ENCODE peak calls at places on chromosomes 11 and 22, in seven cellular contexts. L, U, X, H, W, F and G are unnamed samples.

GRCh38 chr11:1856306-1857005 is 3.6 kb downstream of the LSP1 start:
- DNase-seq in L (no peak), U (no peak), X (no peak), H (no peak), W (no peak), F (no peak), G (no peak)

GRCh38 chr22:27100789-27101188 is 443.4 kb downstream of the MIAT start:
- DNase-seq in L (peak; percentile 45), U (peak; percentile 56), X (peak; percentile 76), H (no peak), W (no peak), F (no peak), G (no peak)

GRCh38 chr22:29205598-29206371 is at the start of gene EMID1:
- DNase-seq in L (peak; percentile 9), U (peak; percentile 72), X (peak; percentile 76), H (no peak), W (no peak), F (no peak), G (no peak)

GRCh38 chr11:115872418-115872817 is 368.2 kb upstream of the CADM1 start:
- DNase-seq in L (no peak), U (no peak), X (no peak), H (no peak), W (no peak), F (no peak), G (no peak)

GRCh38 chr11:74749965-74750296 is 1.3 kb downstream of the RNF169 start:
- DNase-seq in L (no peak), U (no peak), X (no peak), H (no peak), W (no peak), F (no peak), G (no peak)

GRCh38 chr22:50544746-50545253 is 899 bp upstream of the KLHDC7B start:
- DNase-seq in L (no peak), U (no peak), X (no peak), H (no peak), W (peak; percentile 55), F (no peak), G (no peak)

GRCh38 chr11:3710485-3711259 is 39.5 kb upstream of the CHRNA10 start:
- DNase-seq in L (peak; percentile 24), U (no peak), X (no peak), H (no peak), W (no peak), F (no peak), G (no peak)

GRCh38 chr11:118612378-118612777 is 5.0 kb downstream of the PHLDB1 start:
- DNase-seq in L (peak; percentile 23), U (peak; percentile 78), X (peak; percentile 66), H (peak; percentile 44), W (no peak), F (no peak), G (no peak)

GRCh38 chr11:86262387-86262786 is 17.8 kb downstream of the EED start:
- DNase-seq in L (no peak), U (no peak), X (no peak), H (no peak), W (no peak), F (no peak), G (no peak)

GRCh38 chr11:61119055-61119454 is 16.8 kb downstream of the CD5 start:
- DNase-seq in L (no peak), U (no peak), X (no peak), H (no peak), W (no peak), F (no peak), G (no peak)

GRCh38 chr11:75497788-75498404 is 27.8 kb downstream of the GDPD5 start:
- DNase-seq in L (no peak), U (no peak), X (no peak), H (no peak), W (no peak), F (no peak), G (no peak)

GRCh38 chr11:34185926-34186841 is 80.8 kb downstream of the NAT10 start:
- DNase-seq in L (no peak), U (no peak), X (no peak), H (no peak), W (no peak), F (no peak), G (no peak)

GRCh38 chr11:107576497-107577086 is 11.1 kb upstream of the ALKBH8 start:
- DNase-seq in L (peak; percentile 47), U (peak; percentile 47), X (no peak), H (no peak), W (peak; percentile 27), F (peak; percentile 19), G (peak; percentile 55)

GRCh38 chr11:134915212-134915611 is 503.2 kb upstream of the B3GAT1 start:
- DNase-seq in L (no peak), U (no peak), X (peak; percentile 89), H (no peak), W (no peak), F (no peak), G (peak; percentile 71)

GRCh38 chr11:115269193-115269592 is 235.0 kb downstream of the CADM1 start:
- DNase-seq in L (no peak), U (no peak), X (no peak), H (no peak), W (no peak), F (no peak), G (no peak)

GRCh38 chr11:134762248-134763029 is 350.4 kb upstream of the B3GAT1 start:
- DNase-seq in L (peak; percentile 4), U (peak; percentile 51), X (no peak), H (no peak), W (no peak), F (no peak), G (no peak)

GRCh38 chr11:35933572-35933925 is 10.3 kb upstream of the LDLRAD3 start:
- DNase-seq in L (no peak), U (no peak), X (no peak), H (no peak), W (no peak), F (no peak), G (no peak)

GRCh38 chr11:132821027-132821426 is 711.3 kb downstream of the OPCML start:
- DNase-seq in L (peak; percentile 43), U (no peak), X (no peak), H (no peak), W (no peak), F (no peak), G (no peak)

GRCh38 chr11:59669611-59670009 is 773 bp upstream of the PATL1 start:
- DNase-seq in L (peak; percentile 49), U (peak; percentile 70), X (peak; percentile 73), H (no peak), W (peak; percentile 31), F (no peak), G (peak; percentile 37)

GRCh38 chr11:122703541-122704272 is 48.2 kb downstream of the UBASH3B start:
- DNase-seq in L (no peak), U (no peak), X (no peak), H (no peak), W (no peak), F (no peak), G (no peak)

GRCh38 chr11:74777038-74777437 is 28.4 kb downstream of the RNF169 start:
- DNase-seq in L (no peak), U (no peak), X (no peak), H (no peak), W (no peak), F (no peak), G (no peak)

GRCh38 chr11:82927264-82927880 is 25.8 kb downstream of the DDIAS start:
- DNase-seq in L (peak; percentile 64), U (no peak), X (no peak), H (no peak), W (no peak), F (peak; percentile 43), G (peak; percentile 37)

GRCh38 chr22:41217553-41218157 is 12.5 kb downstream of the L3MBTL2 start:
- DNase-seq in L (peak; percentile 92), U (peak; percentile 91), X (peak; percentile 90), H (no peak), W (peak; percentile 51), F (no peak), G (peak; percentile 57)

GRCh38 chr22:37745548-37746365 is 48.9 kb downstream of the TRIOBP start:
- DNase-seq in L (peak; percentile 84), U (peak; percentile 93), X (peak; percentile 96), H (peak; percentile 95), W (peak; percentile 84), F (peak; percentile 80), G (peak; percentile 91)
- TF ChIP-seq POLR2A in L (peak; percentile 33), U (no peak), X (no peak), H (peak; percentile 22), W (no peak), F (no peak), G (peak; percentile 52)

DNA sequence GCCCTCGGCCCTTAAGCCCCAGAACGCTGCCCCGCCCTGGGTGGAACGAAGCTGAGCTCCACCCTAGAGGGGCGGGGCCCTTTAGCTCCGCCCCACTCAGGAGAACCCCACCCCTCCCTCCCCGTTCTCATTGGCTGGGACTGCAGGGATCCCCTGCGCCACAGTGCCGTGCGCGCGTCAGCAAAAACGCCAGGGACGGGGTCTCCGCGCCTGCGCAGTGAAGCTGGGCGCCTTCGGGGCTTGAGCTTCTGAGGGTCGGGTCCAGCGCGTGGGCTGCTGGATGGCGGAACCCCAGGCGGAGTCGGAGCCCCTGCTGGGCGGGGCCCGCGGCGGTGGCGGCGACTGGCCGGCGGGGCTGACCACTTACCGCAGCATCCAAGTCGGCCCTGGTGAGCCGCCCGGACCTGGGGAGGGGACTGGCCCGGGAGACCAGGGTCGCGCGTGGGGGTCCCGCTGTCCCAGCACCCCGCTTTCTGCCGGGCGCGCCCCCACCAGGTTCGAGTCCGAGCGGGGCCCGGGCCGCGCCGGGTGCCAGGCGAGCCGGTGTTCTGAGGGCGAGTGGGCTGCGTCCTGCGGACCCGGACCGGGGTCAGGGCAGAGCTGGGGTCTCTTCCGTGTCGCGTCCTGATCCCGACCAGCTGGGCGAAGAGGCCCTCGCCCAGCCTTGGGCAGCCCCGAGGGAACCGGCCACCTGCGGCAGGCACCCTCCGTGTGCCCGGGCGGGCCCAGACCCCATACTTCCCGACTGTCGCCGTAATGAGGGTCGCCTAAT is at the start of gene TPCN2:
- DNase-seq in L (peak; percentile 96), U (peak; percentile 97), X (peak; percentile 98), H (peak; percentile 93), W (peak; percentile 88), F (peak; percentile 91), G (peak; percentile 89)
- TF ChIP-seq POLR2A in L (peak; percentile 80), U (peak; percentile 91), X (peak; percentile 59), H (peak; percentile 80), W (no peak), F (peak; percentile 91), G (peak; percentile 59)

GRCh38 chr11:88543902-88544655 is 206.5 kb upstream of the CTSC start:
- DNase-seq in L (peak; percentile 91), U (peak; percentile 82), X (peak; percentile 89), H (peak; percentile 68), W (peak; percentile 80), F (peak; percentile 55), G (peak; percentile 81)

DNA sequence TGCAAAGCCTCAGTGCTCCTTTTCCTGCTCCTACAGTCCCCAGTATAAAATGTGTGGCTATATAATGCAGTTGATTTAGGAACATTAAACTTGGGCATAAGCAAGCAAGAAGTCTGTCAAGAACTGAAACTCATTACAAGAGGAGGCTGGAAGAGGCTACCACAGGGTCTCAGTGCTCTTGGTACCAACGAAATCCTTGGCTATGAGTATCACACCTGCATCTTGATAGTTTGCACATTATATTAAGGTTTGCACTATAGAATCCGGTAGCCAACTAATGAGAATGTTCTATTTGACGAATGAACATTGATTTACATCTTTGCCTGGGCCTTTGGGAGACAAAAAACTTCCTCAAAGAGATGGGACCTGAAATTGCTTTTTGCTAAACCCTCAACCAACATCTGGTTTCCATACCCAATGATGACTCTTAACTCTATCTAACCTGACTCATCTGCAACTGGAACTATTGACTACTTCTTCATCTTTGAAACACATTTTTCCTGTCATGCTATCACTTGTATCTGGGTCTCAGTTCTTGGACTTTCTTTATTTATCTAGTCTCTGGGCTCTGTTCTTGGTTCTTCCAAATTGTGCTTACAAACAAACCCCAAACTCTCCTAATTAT is 207.2 kb upstream of the CTSC start:
- DNase-seq in L (peak; percentile 41), U (no peak), X (no peak), H (no peak), W (no peak), F (no peak), G (no peak)
- TF ChIP-seq POLR2A in L (no peak), U (no peak), X (no peak), H (no peak), W (no peak), F (no peak), G (no peak)

GRCh38 chr11:124673333-124674167 is at the start of the genes SIAE and SPA17:
- DNase-seq in L (peak; percentile 95), U (peak; percentile 94), X (peak; percentile 97), H (peak; percentile 97), W (peak; percentile 89), F (peak; percentile 91), G (peak; percentile 94)
- TF ChIP-seq POLR2A in L (peak; percentile 80), U (peak; percentile 51), X (peak; percentile 57), H (peak; percentile 71), W (no peak), F (peak; percentile 87), G (peak; percentile 27)